ENCODE peak calls at places on chromosome 21, in seven cellular contexts. V is cardiac fibroblast, X is fibroblast of lung, H is fibroblast of mammary gland, S is uterus, A is BE2C, Z is left ventricle myocardium inferior. Y is an unnamed sample.

GRCh38 chr21:15062566-15062965 is 2.2 kb downstream of the NRIP1 start:
- DNase-seq in V (peak), X (peak), H (peak), S (no peak), A (no peak), Z (no peak), Y (no peak)

GRCh38 chr21:37551406-37552355 is 185.1 kb downstream of the DYRK1A start:
- DNase-seq in V (peak), X (peak), H (no peak), S (peak), A (no peak), Z (no peak), Y (no peak)

GRCh38 chr21:36478207-36478701 is 1.7 kb downstream of the CLDN14 start:
- DNase-seq in V (peak), X (peak), H (peak), S (no peak), A (no peak), Z (no peak), Y (peak)

GRCh38 chr21:23952269-23952668 is 1655.0 kb downstream of the MRPL39 start:
- DNase-seq in V (no peak), X (peak), H (no peak), S (no peak), A (no peak), Z (no peak), Y (no peak)

GRCh38 chr21:37224861-37225260 is 42.3 kb downstream of the VPS26C start:
- DNase-seq in V (no peak), X (no peak), H (no peak), S (no peak), A (no peak), Z (no peak), Y (no peak)

GRCh38 chr21:38241029-38241740 is 15.6 kb upstream of the KCNJ15 start:
- DNase-seq in V (peak), X (peak), H (peak), S (no peak), A (no peak), Z (peak), Y (peak)

GRCh38 chr21:35528109-35529042 is 479.3 kb upstream of the RUNX1 start:
- DNase-seq in V (peak), X (no peak), H (no peak), S (no peak), A (no peak), Z (peak), Y (no peak)

GRCh38 chr21:34351786-34352241 is 12.0 kb upstream of the KCNE2 start:
- DNase-seq in V (peak), X (peak), H (peak), S (no peak), A (peak), Z (peak), Y (no peak)

GRCh38 chr21:27132270-27132669 is 165.4 kb upstream of the ADAMTS5 start:
- DNase-seq in V (peak), X (peak), H (peak), S (no peak), A (no peak), Z (no peak), Y (peak)

GRCh38 chr21:34367320-34367935 is 3.6 kb downstream of the KCNE2 start:
- DNase-seq in V (peak), X (peak), H (peak), S (no peak), A (peak), Z (no peak), Y (peak)

GRCh38 chr21:45892156-45892919 is 89.2 kb upstream of the COL6A1 start:
- DNase-seq in V (no peak), X (no peak), H (no peak), S (no peak), A (peak), Z (peak), Y (no peak)

GRCh38 chr21:38475519-38475918 is 22.8 kb downstream of the ERG start:
- DNase-seq in V (no peak), X (no peak), H (no peak), S (no peak), A (no peak), Z (no peak), Y (no peak)

GRCh38 chr21:16454371-16454770 is 724.6 kb downstream of the USP25 start:
- DNase-seq in V (peak), X (peak), H (peak), S (no peak), A (no peak), Z (no peak), Y (no peak)
- TF ChIP-seq CTCF in V (peak), X (peak), H (peak), S (peak), A (peak), Z (peak), Y (peak)

DNA sequence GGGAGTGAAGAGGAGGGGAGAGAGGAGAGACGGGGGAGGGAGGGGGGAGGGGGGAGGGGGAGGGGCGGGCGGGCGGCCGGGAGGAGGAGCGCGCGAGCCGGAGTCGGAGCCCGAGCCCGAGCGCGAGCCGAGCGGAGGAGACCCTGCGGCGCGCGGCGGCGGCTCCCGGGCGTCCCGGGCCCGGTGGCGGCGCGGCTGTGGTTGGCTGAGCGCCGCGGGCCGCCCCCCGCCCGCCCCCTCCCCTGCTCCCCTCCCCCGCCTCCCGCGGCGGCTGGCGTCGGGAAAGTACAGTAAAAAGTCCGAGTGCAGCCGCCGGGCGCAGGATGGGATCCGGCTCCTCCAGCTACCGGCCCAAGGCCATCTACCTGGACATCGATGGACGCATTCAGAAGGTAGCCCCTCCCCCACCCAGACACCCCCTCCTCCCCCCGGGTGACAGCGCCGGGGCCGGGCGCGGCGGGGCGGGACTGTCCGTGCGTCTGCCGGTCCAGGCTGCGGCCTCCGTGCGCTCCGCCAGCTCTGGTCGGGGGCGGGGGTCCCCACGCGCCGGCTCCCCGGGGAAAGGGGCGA is at the start of gene PDE9A:
- DNase-seq in V (no peak), X (no peak), H (no peak), S (peak), A (peak), Z (no peak), Y (no peak)
- H3K4me3 ChIP-seq in V (peak), X (peak), H (peak), S (peak), A (peak), Z (peak), Y (peak)

DNA sequence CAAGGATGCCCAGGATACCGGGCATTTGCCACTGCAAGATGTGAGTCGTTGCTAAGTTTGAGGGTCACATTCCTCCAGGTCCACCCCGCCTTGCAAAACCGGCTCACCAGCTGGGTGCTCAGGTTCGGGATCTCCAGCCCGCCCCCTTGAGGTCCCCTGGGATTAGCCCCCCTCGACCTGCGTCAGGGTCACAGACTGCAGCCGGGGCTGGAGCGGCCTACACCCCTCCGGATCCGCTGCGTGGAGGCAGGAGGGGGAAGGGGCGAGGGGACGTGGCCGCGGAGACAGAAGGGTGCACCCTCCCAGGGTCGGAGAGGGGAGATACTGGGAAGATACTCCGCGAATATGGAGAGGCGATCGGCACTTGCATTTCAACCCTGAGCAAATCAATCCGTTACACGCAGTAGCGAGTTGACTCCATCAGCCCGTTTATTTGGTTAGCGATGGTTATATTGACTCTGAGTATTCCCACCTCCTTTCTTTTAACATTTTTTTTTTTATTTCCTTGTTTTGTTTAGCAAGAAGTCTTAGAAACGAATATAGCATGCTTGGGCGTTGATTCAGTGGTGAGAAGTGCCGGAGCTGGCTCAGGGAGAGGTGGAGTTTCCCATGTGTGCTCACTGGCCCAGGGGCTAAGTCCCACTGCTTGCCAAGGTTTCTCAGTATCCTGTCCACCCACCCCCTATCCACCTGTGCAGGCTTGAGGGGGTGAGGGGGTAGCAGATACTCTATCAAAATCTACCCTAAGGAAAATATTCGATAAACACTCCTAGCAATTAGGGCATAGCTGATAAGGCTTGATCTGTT is 983 bp downstream of the IFNAR2 start:
- DNase-seq in V (peak), X (peak), H (peak), S (peak), A (peak), Z (peak), Y (peak)
- TF ChIP-seq CTCF in V (no peak), X (no peak), H (no peak), S (no peak), A (no peak), Z (no peak), Y (peak)

GRCh38 chr21:43302769-43303168 is 124.2 kb downstream of the SIK1 start:
- DNase-seq in V (no peak), X (no peak), H (no peak), S (no peak), A (no peak), Z (peak), Y (no peak)

GRCh38 chr21:43300496-43301423 is 126.2 kb downstream of the SIK1 start:
- DNase-seq in V (peak), X (no peak), H (peak), S (no peak), A (no peak), Z (peak), Y (no peak)

GRCh38 chr21:43303240-43304178 is 123.4 kb downstream of the SIK1 start:
- DNase-seq in V (no peak), X (no peak), H (no peak), S (no peak), A (peak), Z (peak), Y (no peak)

GRCh38 chr21:43301424-43302355 is 125.2 kb downstream of the SIK1 start:
- DNase-seq in V (no peak), X (no peak), H (no peak), S (no peak), A (no peak), Z (no peak), Y (no peak)

GRCh38 chr21:43302356-43302700 is 124.6 kb downstream of the SIK1 start:
- DNase-seq in V (no peak), X (no peak), H (no peak), S (no peak), A (no peak), Z (peak), Y (no peak)
- H3K4me3 ChIP-seq in V (no peak), X (no peak), H (no peak), S (no peak), A (no peak), Z (no peak), Y (no peak)

GRCh38 chr21:44845418-44846200 is 27.7 kb upstream of the SUMO3 start:
- DNase-seq in V (peak), X (peak), H (peak), S (peak), A (peak), Z (peak), Y (no peak)
- TF ChIP-seq CTCF in V (peak), X (peak), H (peak), S (no peak), A (peak), Z (peak), Y (peak)

GRCh38 chr21:31511258-31511657 is 148.2 kb upstream of the SOD1 start:
- DNase-seq in V (no peak), X (no peak), H (no peak), S (no peak), A (no peak), Z (no peak), Y (no peak)

GRCh38 chr21:31518580-31518979 is 140.9 kb upstream of the SOD1 start:
- DNase-seq in V (no peak), X (no peak), H (no peak), S (no peak), A (no peak), Z (no peak), Y (no peak)

GRCh38 chr21:31515253-31515652 is 144.2 kb upstream of the SOD1 start:
- DNase-seq in V (no peak), X (no peak), H (no peak), S (no peak), A (no peak), Z (no peak), Y (no peak)

GRCh38 chr21:31517664-31518402 is 141.7 kb upstream of the SOD1 start:
- DNase-seq in V (no peak), X (no peak), H (no peak), S (no peak), A (no peak), Z (no peak), Y (no peak)

GRCh38 chr21:31514598-31514997 is 144.9 kb upstream of the SOD1 start:
- DNase-seq in V (no peak), X (peak), H (no peak), S (no peak), A (peak), Z (no peak), Y (no peak)
- H3K4me3 ChIP-seq in V (no peak), X (no peak), H (no peak), S (no peak), A (peak), Z (no peak), Y (no peak)

GRCh38 chr21:32994305-32994704 is 31.4 kb upstream of the OLIG2 start:
- DNase-seq in V (peak), X (peak), H (peak), S (no peak), A (no peak), Z (no peak), Y (peak)
- TF ChIP-seq CTCF in V (peak), X (peak), H (peak), S (no peak), A (peak), Z (peak), Y (peak)